ENCODE peak calls at places on chromosomes 6 and 20, in four cellular contexts. A is OCI-LY7; C is naive thymus-derived CD8-positive, alpha-beta T cell; R is EL. G is an unnamed sample.

GRCh38 chr6:53119349-53119748 is 29.3 kb downstream of the GCM1 start:
- DNase-seq in R (peak), C (no peak), A (no peak), G (no peak)

GRCh38 chr6:155174576-155175174 is 89.1 kb upstream of the CLDN20 start:
- DNase-seq in A (peak), C (peak), R (peak), G (peak)

GRCh38 chr6:6736753-6737654 is 148.5 kb downstream of the LY86 start:
- DNase-seq in A (no peak), C (no peak), R (peak), G (no peak)

GRCh38 chr6:83368582-83368981 is 62.3 kb downstream of the ME1 start:
- DNase-seq in R (no peak), C (no peak), A (no peak), G (no peak)

GRCh38 chr6:10778230-10778629 is 30.6 kb downstream of the TMEM14B start:
- DNase-seq in R (no peak), A (no peak), C (no peak), G (no peak)

GRCh38 chr20:34713194-34713943 is 9.2 kb downstream of the TP53INP2 start:
- DNase-seq in C (no peak), A (no peak), R (peak), G (peak)

GRCh38 chr6:71727632-71728294 is 158.6 kb upstream of the RIMS1 start:
- DNase-seq in A (peak), C (no peak), R (peak), G (no peak)

GRCh38 chr6:328184-328670 is 35.9 kb downstream of the DUSP22 start:
- DNase-seq in C (no peak), R (peak), A (peak), G (peak)

GRCh38 chr20:4483481-4483880 is 238.2 kb upstream of the PRND start:
- DNase-seq in C (no peak), A (no peak), R (peak), G (peak)

GRCh38 chr6:84280639-84281038 is 53.2 kb upstream of the CEP162 start:
- DNase-seq in C (no peak), A (no peak), R (no peak), G (no peak)

GRCh38 chr6:144725731-144726522 is 440.8 kb downstream of the UTRN start:
- DNase-seq in A (no peak), C (no peak), R (peak), G (peak)

GRCh38 chr6:37137201-37137880 is 32.6 kb upstream of the PIM1 start:
- DNase-seq in R (peak), A (no peak), C (no peak), G (peak)

GRCh38 chr6:52993461-52993860 is 1.6 kb downstream of the GSTA4 start:
- DNase-seq in A (no peak), R (no peak), C (no peak), G (no peak)

GRCh38 chr6:166439366-166440091 is 56.8 kb upstream of the MPC1 start:
- DNase-seq in A (no peak), R (no peak), C (no peak), G (no peak)

GRCh38 chr6:146543211-146543939 is at the start of gene RAB32:
- DNase-seq in R (peak), A (no peak), C (peak), G (peak)

GRCh38 chr6:26225848-26226590 is 138.8 kb downstream of the HFE start:
- DNase-seq in A (no peak), C (no peak), R (no peak), G (no peak)

GRCh38 chr6:157107915-157108651 is 215.2 kb downstream of the TMEM242 start:
- DNase-seq in R (peak), C (no peak), A (no peak), G (peak)

GRCh38 chr6:138204303-138204702 is 14.0 kb downstream of the PBOV1 start:
- DNase-seq in R (no peak), A (no peak), C (no peak), G (no peak)

GRCh38 chr6:108850669-108851467 is 2.6 kb downstream of the ARMC2 start:
- DNase-seq in A (no peak), R (no peak), C (no peak), G (no peak)

GRCh38 chr6:14796974-14797762 is 448.7 kb upstream of the JARID2 start:
- DNase-seq in R (peak), A (peak), C (no peak), G (no peak)

GRCh38 chr6:111737065-111737521 is 131.4 kb upstream of the TRAF3IP2 start:
- DNase-seq in A (no peak), R (peak), C (no peak), G (peak)

GRCh38 chr20:37575884-37576283 is 48.2 kb upstream of the BLCAP start:
- DNase-seq in A (peak), R (no peak), C (no peak), G (no peak)

GRCh38 chr6:151060096-151060741 is 179.5 kb upstream of the AKAP12 start:
- DNase-seq in R (peak), C (no peak), A (no peak), G (peak)

GRCh38 chr6:100116409-100117194 is 122.6 kb upstream of the MCHR2 start:
- DNase-seq in C (no peak), A (peak), R (peak), G (peak)

GRCh38 chr20:3483309-3483708 is 12.5 kb downstream of the ATRN start:
- DNase-seq in C (no peak), A (no peak), R (no peak), G (no peak)

GRCh38 chr6:53066059-53066406 is 829 bp downstream of the FBXO9 start:
- DNase-seq in C (no peak), A (peak), R (peak), G (peak)

GRCh38 chr6:119484598-119484997 is 135.0 kb upstream of the MAN1A1 start:
- DNase-seq in R (peak), C (no peak), A (no peak), G (peak)

GRCh38 chr6:52642381-52642780 is 28.5 kb upstream of the TMEM14A start:
- DNase-seq in A (no peak), C (no peak), R (no peak), G (no peak)

GRCh38 chr6:5333653-5334052 is 72.3 kb downstream of the FARS2 start:
- DNase-seq in A (no peak), C (no peak), R (peak), G (peak)

GRCh38 chr20:14984768-14985622 is 647.6 kb upstream of the FLRT3 start:
- DNase-seq in A (no peak), R (no peak), C (no peak), G (no peak)

GRCh38 chr20:56431451-56431850 is 19.4 kb downstream of the CASS4 start:
- DNase-seq in A (no peak), R (no peak), C (no peak), G (no peak)

GRCh38 chr20:6051505-6051904 is 2.4 kb downstream of the LRRN4 start:
- DNase-seq in A (no peak), C (no peak), R (peak), G (peak)

GRCh38 chr20:1577906-1578305 is 20.4 kb upstream of the SIRPD start:
- DNase-seq in A (no peak), C (no peak), R (no peak), G (no peak)

G was measured in mammary epithelial cell.